ENCODE peak calls at places on chromosome 15, in six cellular contexts. C, R, I, G, A and O are unnamed samples.

GRCh38 chr15:55685292-55685691 is 57.7 kb downstream of the PRTG start:
- DNase-seq in G (no peak), A (no peak), I (no peak), C (no peak), R (no peak), O (no peak)

GRCh38 chr15:50135123-50135541 is 16.1 kb upstream of the ATP8B4 start:
- DNase-seq in I (peak), G (no peak), A (peak), C (no peak), R (no peak), O (no peak)

GRCh38 chr15:35886765-35887164 is 340.8 kb upstream of the DPH6 start:
- DNase-seq in I (peak), G (no peak), C (no peak), A (peak), R (no peak), O (no peak)

GRCh38 chr15:95609096-95609495 is 721.4 kb upstream of the NR2F2 start:
- DNase-seq in I (peak), R (no peak), A (no peak), C (no peak), G (no peak), O (no peak)

GRCh38 chr15:56805466-56806146 is 72.3 kb upstream of the ZNF280D start:
- DNase-seq in C (no peak), A (peak), G (peak), I (peak), R (no peak), O (no peak)

GRCh38 chr15:20407553-20407952 is 134.0 kb downstream of the GOLGA6L6 start:
- DNase-seq in C (no peak), A (no peak), R (no peak), I (no peak), G (no peak), O (no peak)

GRCh38 chr15:62173215-62173614 is 8.1 kb upstream of the C2CD4B start:
- DNase-seq in R (no peak), A (peak), I (peak), C (no peak), G (no peak), O (no peak)

GRCh38 chr15:60135961-60136360 is 131.8 kb downstream of the FOXB1 start:
- DNase-seq in A (no peak), I (no peak), G (no peak), R (no peak), C (no peak), O (no peak)

GRCh38 chr15:78951841-78952238 is 7.0 kb upstream of the CTSH start:
- DNase-seq in R (no peak), I (peak), A (peak), C (no peak), G (no peak), O (no peak)

GRCh38 chr15:92711457-92711831 is 55.9 kb upstream of the FAM174B start:
- DNase-seq in A (no peak), G (no peak), C (no peak), I (no peak), R (no peak), O (peak)

GRCh38 chr15:52295421-52295991 is at the start of gene MYO5C:
- DNase-seq in C (no peak), G (peak), A (peak), R (peak), I (peak), O (peak)

GRCh38 chr15:56492786-56493555 is 28.0 kb upstream of the MNS1 start:
- DNase-seq in G (no peak), C (no peak), R (no peak), I (no peak), A (no peak), O (no peak)

GRCh38 chr15:71332605-71333004 is 217.3 kb downstream of the THSD4 start:
- DNase-seq in G (no peak), R (no peak), A (no peak), I (peak), C (no peak), O (no peak)

GRCh38 chr15:69044899-69045298 is 30.4 kb downstream of the NOX5 start:
- DNase-seq in G (no peak), I (peak), C (no peak), R (no peak), A (peak), O (no peak)

GRCh38 chr15:41258706-41259471 is 27.8 kb downstream of the CHP1 start:
- DNase-seq in I (no peak), R (no peak), G (peak), C (no peak), A (no peak), O (no peak)

GRCh38 chr15:27796405-27797085 is 302.6 kb downstream of the OCA2 start:
- DNase-seq in R (peak), A (no peak), G (no peak), I (no peak), C (no peak), O (peak)

GRCh38 chr15:66721020-66721419 is 19.0 kb downstream of the SMAD6 start:
- DNase-seq in R (no peak), G (no peak), C (no peak), A (no peak), I (no peak), O (no peak)

GRCh38 chr15:43776718-43777292 is at the start of gene ELL3:
- DNase-seq in R (peak), I (peak), G (peak), C (peak), A (no peak), O (peak)

GRCh38 chr15:76799760-76800159 is 105.4 kb downstream of the SCAPER start:
- DNase-seq in C (no peak), A (peak), G (no peak), R (no peak), I (peak), O (no peak)

GRCh38 chr15:20345401-20345958 is 196.1 kb downstream of the GOLGA6L6 start:
- DNase-seq in I (no peak), C (no peak), G (no peak), A (no peak), R (no peak), O (peak)